ENCODE peak calls at places on chromosomes 7 and 10, in ten cellular contexts. H, T, D, I, Z, S, N, M, C and Q are unnamed samples.
A peak's percentile ranks its signal among the peaks of the same experiment; 100 is the strongest.

GRCh38 chr10:73773152-73773879 is 8.5 kb upstream of the CHCHD1 start:
- DNase-seq in C (no peak), S (no peak), H (no peak), M (peak; percentile 24), Z (peak; percentile 44), I (no peak), T (no peak), D (no peak), N (peak; percentile 64), Q (no peak)

GRCh38 chr7:143382126-143382790 is 1.1 kb downstream of the ZYX start:
- DNase-seq in C (no peak), S (no peak), M (no peak), Z (no peak), H (no peak), T (no peak), D (peak; percentile 13), I (no peak), N (no peak), Q (no peak)

GRCh38 chr7:124101173-124101768 is 68.4 kb upstream of the TMEM229A start:
- DNase-seq in H (no peak), I (no peak), S (no peak), T (no peak), N (no peak), Z (peak; percentile 34), C (no peak), M (peak; percentile 5), D (peak; percentile 0), Q (no peak)

GRCh38 chr10:501596-501995 is 187.9 kb downstream of the DIP2C start:
- DNase-seq in I (no peak), N (no peak), T (peak; percentile 36), Z (no peak), H (no peak), S (no peak), D (no peak), M (peak; percentile 34), C (no peak), Q (no peak)

GRCh38 chr10:82660205-82660604 is 785.2 kb downstream of the NRG3 start:
- DNase-seq in T (no peak), C (no peak), I (no peak), Z (no peak), H (no peak), M (no peak), N (no peak), S (no peak), D (no peak), Q (no peak)

GRCh38 chr10:103854687-103855423 is 521 bp downstream of the SH3PXD2A start:
- DNase-seq in Z (peak; percentile 53), S (no peak), H (no peak), C (peak; percentile 54), D (peak; percentile 33), M (peak; percentile 54), T (no peak), N (no peak), I (peak; percentile 57), Q (no peak)

GRCh38 chr7:50431906-50432305 is 18.2 kb downstream of the FIGNL1 start:
- DNase-seq in Z (no peak), S (no peak), C (no peak), I (no peak), H (no peak), M (no peak), N (no peak), D (no peak), T (no peak), Q (no peak)

GRCh38 chr10:61900829-61901783 is at the start of gene ARID5B:
- DNase-seq in D (peak; percentile 51), M (peak; percentile 71), S (peak; percentile 51), Z (peak; percentile 66), T (peak; percentile 86), C (no peak), H (no peak), I (peak; percentile 63), N (peak; percentile 63), Q (no peak)

GRCh38 chr10:110056822-110057221 is 49.0 kb downstream of the ADD3 start:
- DNase-seq in T (no peak), S (no peak), Z (no peak), I (no peak), D (no peak), N (no peak), H (no peak), C (no peak), M (no peak), Q (no peak)

GRCh38 chr7:90227259-90227658 is 15.7 kb downstream of the STEAP2 start:
- DNase-seq in D (no peak), C (no peak), N (no peak), S (no peak), T (no peak), H (no peak), Z (no peak), M (no peak), I (no peak), Q (no peak)

GRCh38 chr7:136869006-136869961 is 832 bp downstream of the CHRM2 start:
- DNase-seq in H (no peak), M (no peak), T (no peak), I (no peak), S (peak; percentile 36), C (peak; percentile 9), N (no peak), D (no peak), Z (no peak), Q (no peak)

GRCh38 chr7:92831716-92832622 is 4.4 kb downstream of the CDK6 start:
- DNase-seq in I (no peak), T (no peak), S (peak; percentile 90), M (peak; percentile 28), Z (no peak), C (no peak), H (no peak), D (no peak), N (no peak), Q (no peak)

GRCh38 chr10:24393206-24393605 is 184.3 kb downstream of the KIAA1217 start:
- DNase-seq in M (no peak), S (no peak), I (no peak), H (no peak), D (no peak), C (no peak), N (no peak), T (no peak), Z (no peak), Q (no peak)

GRCh38 chr10:71073451-71074175 is 138.8 kb upstream of the UNC5B start:
- DNase-seq in I (no peak), Z (no peak), T (no peak), M (no peak), D (no peak), N (no peak), S (no peak), H (no peak), C (no peak), Q (no peak)

GRCh38 chr7:55065511-55066229 is 46.9 kb downstream of the EGFR start:
- DNase-seq in I (no peak), H (no peak), M (peak; percentile 73), T (no peak), C (no peak), Z (no peak), N (no peak), S (peak; percentile 82), D (no peak), Q (no peak)

GRCh38 chr7:64945481-64945756 is 42.3 kb downstream of the ZNF273 start:
- DNase-seq in D (no peak), T (no peak), I (no peak), S (no peak), N (no peak), H (no peak), M (no peak), C (no peak), Z (no peak), Q (no peak)

GRCh38 chr7:84701524-84702306 is 485.1 kb downstream of the SEMA3D start:
- DNase-seq in D (no peak), I (no peak), S (peak; percentile 55), N (no peak), M (no peak), Z (no peak), C (no peak), H (no peak), T (peak; percentile 84), Q (no peak)

GRCh38 chr7:1227071-1227804 is 5.4 kb upstream of the UNCX start:
- DNase-seq in H (no peak), S (no peak), T (no peak), Z (no peak), N (peak; percentile 47), M (no peak), I (no peak), C (no peak), D (no peak), Q (no peak)

GRCh38 chr7:13800694-13801448 is 188.6 kb downstream of the ETV1 start:
- DNase-seq in Z (peak; percentile 36), N (no peak), H (no peak), S (peak; percentile 40), D (peak; percentile 14), C (no peak), T (no peak), M (peak; percentile 68), I (no peak), Q (no peak)

GRCh38 chr7:48971173-48971572 is 46.8 kb downstream of the CDC14C start:
- DNase-seq in Z (no peak), N (no peak), H (no peak), T (no peak), D (no peak), C (no peak), I (no peak), M (no peak), S (no peak), Q (no peak)

GRCh38 chr7:96016056-96016455 is 243.7 kb downstream of the DYNC1I1 start:
- DNase-seq in C (no peak), T (no peak), M (no peak), S (no peak), D (no peak), N (no peak), I (no peak), H (no peak), Z (no peak), Q (no peak)